ENCODE peak calls at places on chromosomes 1 and 21, in six cellular contexts. P is amygdala; A is heart left ventricle; U is stimulated activated CD4-positive, alpha-beta T cell treated with anti-CD3 and anti-CD28 coated beads, Interleukin-1b, Interleukin-23, amount 100 ng/mL, for 4 hours; R is stimulated activated CD8-positive, alpha-beta memory T cell treated with anti-CD3 and anti-CD28 coated beads, Interleukin-4, amount 100 ng/mL, for 24 hours; H is RWPE1. O is an unnamed sample.

GRCh38 chr1:7985851-7986612 is 24.5 kb downstream of the PARK7 start:
- DNase-seq in H (no peak), A (no peak), U (no peak), P (no peak), R (no peak), O (no peak)

GRCh38 chr1:100353073-100353801 is 931 bp downstream of the CDC14A start:
- DNase-seq in H (peak; percentile 3), U (no peak), P (no peak), A (peak; percentile 70), R (peak; percentile 19), O (peak; percentile 40)

GRCh38 chr1:182181167-182181572 is 119.7 kb upstream of the ZNF648 start:
- DNase-seq in U (no peak), R (no peak), H (peak; percentile 83), A (no peak), P (no peak), O (peak; percentile 39)

GRCh38 chr1:160778976-160779375 is 17.0 kb upstream of the LY9 start:
- DNase-seq in U (no peak), R (no peak), P (no peak), H (no peak), A (no peak), O (no peak)

GRCh38 chr1:240435996-240436566 is 175.9 kb downstream of the GREM2 start:
- DNase-seq in A (no peak), H (peak; percentile 61), P (no peak), U (no peak), R (no peak), O (no peak)

GRCh38 chr1:170623171-170623570 is 40.8 kb upstream of the PRRX1 start:
- DNase-seq in R (no peak), A (no peak), U (no peak), P (no peak), H (peak; percentile 26), O (no peak)

GRCh38 chr1:165844933-165845332 is 17.5 kb downstream of the UCK2 start:
- DNase-seq in U (no peak), A (no peak), H (no peak), P (no peak), R (no peak), O (no peak)

GRCh38 chr1:43068911-43069310 is 103.2 kb downstream of the EBNA1BP2 start:
- DNase-seq in P (no peak), R (no peak), A (no peak), U (no peak), H (no peak), O (no peak)

GRCh38 chr21:14582934-14583628 is 37.0 kb upstream of the SAMSN1 start:
- DNase-seq in A (no peak), H (no peak), P (no peak), R (no peak), U (no peak), O (no peak)

GRCh38 chr1:202158810-202159533 is 1.4 kb downstream of the PTPN7 start:
- DNase-seq in A (no peak), P (no peak), R (no peak), U (no peak), H (no peak), O (no peak)